ENCODE peak calls at places on chromosomes 16 and 17, in four cellular contexts. One of them, this sample, is unnamed.

GRCh38 chr17:34926661-34927060 is 34.6 kb downstream of the CCT6B start:
- DNase-seq in endodermal cell: no peak
- DNase-seq in fibroblast of mammary gland: no peak
- DNase-seq in CD8-positive, alpha-beta T cell: no peak
- DNase-seq in this sample: no peak

GRCh38 chr17:57707892-57708291 is 37.2 kb downstream of the CCDC182 start:
- DNase-seq in fibroblast of mammary gland: no peak
- DNase-seq in endodermal cell: peak
- DNase-seq in CD8-positive, alpha-beta T cell: no peak
- DNase-seq in this sample: peak

GRCh38 chr16:80300876-80301275 is 239.9 kb upstream of the DYNLRB2 start:
- DNase-seq in CD8-positive, alpha-beta T cell: no peak
- DNase-seq in endodermal cell: no peak
- DNase-seq in fibroblast of mammary gland: no peak
- DNase-seq in this sample: peak

GRCh38 chr16:27293343-27293742 is 20.4 kb upstream of the IL4R start:
- DNase-seq in fibroblast of mammary gland: no peak
- DNase-seq in endodermal cell: no peak
- DNase-seq in CD8-positive, alpha-beta T cell: no peak
- DNase-seq in this sample: no peak

GRCh38 chr17:59329558-59330313 is 1.7 kb upstream of the YPEL2 start:
- DNase-seq in fibroblast of mammary gland: peak
- DNase-seq in endodermal cell: peak
- DNase-seq in CD8-positive, alpha-beta T cell: peak
- DNase-seq in this sample: peak

GRCh38 chr17:20035501-20035900 is 26.3 kb downstream of the SPECC1 start:
- DNase-seq in endodermal cell: no peak
- DNase-seq in CD8-positive, alpha-beta T cell: no peak
- DNase-seq in fibroblast of mammary gland: no peak
- DNase-seq in this sample: no peak

GRCh38 chr17:1029196-1029911 is 32.4 kb downstream of the TIMM22 start:
- DNase-seq in endodermal cell: no peak
- DNase-seq in CD8-positive, alpha-beta T cell: no peak
- DNase-seq in fibroblast of mammary gland: peak
- DNase-seq in this sample: peak

GRCh38 chr17:69997332-69997731 is 77.7 kb upstream of the KCNJ16 start:
- DNase-seq in fibroblast of mammary gland: peak
- DNase-seq in endodermal cell: no peak
- DNase-seq in CD8-positive, alpha-beta T cell: no peak
- DNase-seq in this sample: peak

GRCh38 chr17:3602499-3602898 is 6.7 kb downstream of the TRPV1 start:
- DNase-seq in fibroblast of mammary gland: peak
- DNase-seq in CD8-positive, alpha-beta T cell: no peak
- DNase-seq in endodermal cell: peak
- DNase-seq in this sample: peak

GRCh38 chr17:8445536-8445935 is 9.9 kb downstream of the NDEL1 start:
- DNase-seq in fibroblast of mammary gland: no peak
- DNase-seq in CD8-positive, alpha-beta T cell: no peak
- DNase-seq in endodermal cell: no peak
- DNase-seq in this sample: no peak